ENCODE peak calls at places on chromosomes 16 and 17, in five cellular contexts. W is cardiac muscle cell, Q is heart left ventricle, H is Caco-2, A is choroid plexus epithelial cell. N is an unnamed sample.
A peak's percentile ranks its signal among the peaks of the same experiment; 100 is the strongest.

GRCh38 chr17:8386841-8387240 is 3.8 kb upstream of the RPL26 start:
- DNase-seq in A (no peak), Q (no peak), W (no peak), H (no peak), N (no peak)

GRCh38 chr17:63029520-63029919 is 63.5 kb downstream of the TANC2 start:
- DNase-seq in Q (no peak), H (no peak), A (peak; percentile 60), W (no peak), N (peak; percentile 21)

GRCh38 chr17:9424071-9424640 is 151.5 kb downstream of the STX8 start:
- DNase-seq in H (no peak), W (no peak), Q (no peak), A (no peak), N (no peak)

GRCh38 chr16:26614102-26614864 is 452.4 kb upstream of the C16orf82 start:
- DNase-seq in H (no peak), W (no peak), A (no peak), Q (no peak), N (no peak)

GRCh38 chr16:64910351-64910750 is 211.5 kb downstream of the CDH11 start:
- DNase-seq in A (peak; percentile 87), H (no peak), W (no peak), Q (peak; percentile 80), N (peak; percentile 71)

GRCh38 chr17:51164911-51165679 is 1.1 kb upstream of the NME2 start:
- DNase-seq in W (no peak), A (no peak), H (no peak), Q (no peak), N (no peak)

GRCh38 chr17:72122002-72122310 is 1.1 kb downstream of the SOX9 start:
- DNase-seq in Q (no peak), A (peak; percentile 40), W (no peak), H (peak; percentile 48), N (no peak)

GRCh38 chr16:82322177-82322576 is 152.2 kb upstream of the MPHOSPH6 start:
- DNase-seq in Q (no peak), W (no peak), H (no peak), A (no peak), N (no peak)

GRCh38 chr17:8611135-8611534 is 19.4 kb downstream of the MYH10 start:
- DNase-seq in A (no peak), H (no peak), W (no peak), Q (no peak), N (no peak)

GRCh38 chr17:79965806-79966205 is 69.9 kb downstream of the TBC1D16 start:
- DNase-seq in Q (no peak), W (no peak), A (no peak), H (peak; percentile 14), N (no peak)

GRCh38 chr16:78462261-78463208 is 363.1 kb downstream of the WWOX start:
- DNase-seq in Q (no peak), W (no peak), A (no peak), H (no peak), N (no peak)

GRCh38 chr17:80453980-80454556 is 22.3 kb downstream of the NPTX1 start:
- DNase-seq in A (no peak), H (no peak), W (no peak), Q (no peak), N (no peak)

GRCh38 chr17:63039899-63040602 is 74.0 kb downstream of the TANC2 start:
- DNase-seq in H (no peak), W (no peak), Q (no peak), A (peak; percentile 56), N (no peak)

GRCh38 chr17:31587462-31587861 is 196.0 kb downstream of the RAB11FIP4 start:
- DNase-seq in W (no peak), Q (no peak), H (no peak), A (no peak), N (no peak)

GRCh38 chr17:34820166-34820920 is 140.9 kb downstream of the CCT6B start:
- DNase-seq in A (no peak), H (no peak), W (no peak), Q (no peak), N (no peak)

GRCh38 chr17:74883241-74883750 is 10.1 kb downstream of the FADS6 start:
- DNase-seq in A (peak; percentile 26), H (no peak), W (no peak), Q (peak; percentile 51), N (no peak)

GRCh38 chr16:56589141-56590039 is at the start of gene MT3:
- DNase-seq in W (peak; percentile 40), H (no peak), Q (peak; percentile 35), A (no peak), N (no peak)

GRCh38 chr17:14060706-14061105 is 8.6 kb upstream of the COX10 start:
- DNase-seq in H (no peak), W (no peak), A (no peak), Q (no peak), N (no peak)

GRCh38 chr17:71985111-71986039 is 135.4 kb upstream of the SOX9 start:
- DNase-seq in W (no peak), H (no peak), Q (no peak), A (no peak), N (no peak)

GRCh38 chr16:721765-722481 is 977 bp downstream of the ANTKMT start:
- DNase-seq in A (no peak), W (no peak), Q (no peak), H (no peak), N (no peak)

GRCh38 chr16:65201446-65202010 is 79.7 kb upstream of the CDH11 start:
- DNase-seq in H (no peak), A (no peak), W (no peak), Q (no peak), N (no peak)

GRCh38 chr17:82334204-82334621 is 647 bp upstream of the SECTM1 start:
- DNase-seq in W (no peak), H (no peak), A (no peak), Q (no peak), N (no peak)

GRCh38 chr17:40560592-40561293 is 4.5 kb downstream of the CCR7 start:
- DNase-seq in Q (no peak), H (peak; percentile 24), A (peak; percentile 95), W (no peak), N (no peak)

DNA sequence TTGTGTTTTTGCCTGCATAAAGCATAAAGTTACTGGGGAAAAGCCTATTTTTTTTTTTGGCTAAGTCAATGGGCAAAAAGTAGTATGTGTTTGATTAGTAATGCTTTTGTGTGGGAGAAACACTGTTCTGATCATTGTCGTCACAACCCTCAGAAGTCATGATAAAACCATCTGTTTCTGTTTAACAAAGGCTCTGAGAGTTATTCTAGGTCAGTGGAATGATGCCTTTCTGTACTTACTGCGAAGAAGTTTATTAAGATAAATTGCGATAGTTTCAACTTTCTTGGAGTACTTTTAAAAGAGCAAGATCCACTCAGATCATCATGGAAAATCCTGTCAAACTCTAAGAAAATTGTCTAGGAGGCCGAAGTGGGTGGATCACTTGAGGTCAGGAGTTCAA is 80.9 kb downstream of the PRKCA start:
- DNase-seq in A (peak; percentile 88), W (no peak), H (no peak), Q (no peak), N (peak; percentile 80)
- H3K4me3 ChIP-seq in A (no peak overlapping the region), W (no peak overlapping the region), H (no peak overlapping the region), Q (no peak overlapping the region), N (no peak overlapping the region)

DNA sequence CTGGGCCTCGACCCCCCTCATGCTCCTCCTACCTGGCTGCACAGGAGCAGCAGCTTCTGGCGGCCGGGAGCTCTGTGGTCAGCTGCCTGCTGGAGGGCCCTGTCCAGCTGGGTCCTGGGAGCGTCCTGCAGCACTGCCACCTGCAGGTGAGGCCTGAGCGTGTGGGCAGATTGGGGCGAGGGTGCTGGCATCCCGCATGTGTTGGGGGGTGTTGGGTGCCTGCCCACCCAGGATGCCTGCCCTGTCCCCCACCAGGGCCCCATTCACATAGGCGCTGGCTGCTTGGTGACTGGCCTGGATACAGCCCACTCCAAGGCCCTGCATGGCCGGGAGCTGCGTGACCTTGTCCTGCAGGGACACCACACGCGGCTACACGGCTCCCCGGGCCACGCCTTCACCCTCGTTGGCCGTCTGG is 16.5 kb downstream of the FCSK start:
- DNase-seq in W (peak; percentile 77), H (peak; percentile 71), A (peak; percentile 55), Q (peak; percentile 65), N (no peak)
- TF ChIP-seq CTCF in W (peak; percentile 48), H (peak; percentile 82), A (peak; percentile 68), Q (peak; percentile 58), N (peak; percentile 49)

GRCh38 chr16:27769561-27770222 is 219.7 kb downstream of the KATNIP start:
- DNase-seq in H (no peak), A (peak; percentile 91), W (no peak), Q (peak; percentile 11), N (peak; percentile 32)
- H3K4me3 ChIP-seq in H (no peak overlapping the region), A (no peak overlapping the region), W (no peak overlapping the region), Q (no peak overlapping the region), N (no peak overlapping the region)

GRCh38 chr17:67378444-67379250 is 1.6 kb downstream of the PITPNC1 start:
- DNase-seq in H (peak; percentile 69), Q (peak; percentile 83), W (peak; percentile 90), A (peak; percentile 74), N (peak; percentile 44)

GRCh38 chr17:67379251-67379630 is 2.2 kb downstream of the PITPNC1 start:
- DNase-seq in A (no peak), W (no peak), Q (no peak), H (no peak), N (no peak)

GRCh38 chr17:67376892-67377726 is at the start of gene PITPNC1:
- DNase-seq in Q (peak; percentile 89), W (peak; percentile 86), A (peak; percentile 86), H (peak; percentile 73), N (peak; percentile 61)

GRCh38 chr17:67376509-67376891 is 581 bp upstream of the PITPNC1 start:
- DNase-seq in W (peak; percentile 31), H (no peak), A (peak; percentile 66), Q (no peak), N (no peak)

DNA sequence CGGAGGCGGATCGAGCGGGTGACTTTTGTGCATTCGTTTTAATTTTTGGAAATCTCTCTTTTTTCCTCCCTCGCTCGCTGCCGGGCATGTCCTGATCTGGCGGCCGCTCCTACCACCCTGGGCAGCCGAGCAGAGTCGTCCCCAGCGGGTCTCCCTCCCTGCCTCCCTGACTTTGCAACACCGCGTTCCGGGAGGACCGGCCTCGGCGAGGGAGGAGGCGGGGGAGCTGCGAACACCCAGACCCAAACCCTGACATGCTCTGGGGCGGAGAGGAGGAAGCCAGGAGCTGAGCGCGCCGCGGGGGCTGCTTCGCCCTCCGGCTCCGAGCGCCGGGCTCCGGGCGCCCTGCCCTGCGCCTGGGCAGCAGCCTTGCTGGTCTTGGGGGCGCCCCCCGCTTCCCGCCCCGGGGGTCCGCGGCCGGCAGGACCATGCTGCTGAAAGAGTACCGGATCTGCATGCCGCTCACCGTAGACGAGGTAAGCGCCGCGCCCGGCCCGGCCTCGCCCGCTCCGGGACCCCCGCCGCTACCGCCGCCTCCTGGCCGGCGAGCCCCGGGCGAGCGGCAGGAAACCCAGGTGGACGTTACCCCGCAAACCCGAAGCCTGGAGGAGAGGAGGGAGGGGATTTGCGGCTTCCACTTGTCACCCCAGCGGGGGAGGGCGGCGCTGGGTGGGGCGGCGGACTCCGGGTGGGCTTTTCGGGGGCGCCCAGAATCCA is 804 bp downstream of the PITPNC1 start:
- DNase-seq in W (peak; percentile 68), A (peak; percentile 39), Q (peak; percentile 61), H (peak; percentile 56), N (no peak)
- TF ChIP-seq CTCF in W (peak; percentile 23), A (peak; percentile 32), Q (no peak), H (no peak), N (peak; percentile 33)

GRCh38 chr17:27541326-27542023 is 85.2 kb downstream of the KSR1 start:
- DNase-seq in A (no peak), Q (no peak), H (no peak), W (no peak), N (no peak)

GRCh38 chr17:27539794-27540193 is 83.5 kb downstream of the KSR1 start:
- DNase-seq in W (no peak), Q (no peak), A (no peak), H (no peak), N (no peak)

GRCh38 chr17:27538156-27538955 is 82.1 kb downstream of the KSR1 start:
- DNase-seq in W (no peak), Q (no peak), A (no peak), H (peak; percentile 32), N (no peak)

GRCh38 chr17:27539152-27539551 is 82.9 kb downstream of the KSR1 start:
- DNase-seq in W (no peak), Q (no peak), H (no peak), A (no peak), N (no peak)

GRCh38 chr17:27540300-27541105 is 84.3 kb downstream of the KSR1 start:
- DNase-seq in W (no peak), A (peak; percentile 100), Q (peak; percentile 85), H (no peak), N (peak; percentile 99)
- H3K4me3 ChIP-seq in W (no peak overlapping the region), A (peak overlapping the region; percentile 9), Q (no peak overlapping the region), H (no peak overlapping the region), N (peak overlapping the region; percentile 48)

N was measured in AG04450.